ENCODE peak calls at places on chromosomes 4 and X, in five cellular contexts. O is HepG2, B is GM12878, K is H1, M is K562. Q is an unnamed sample.

GRCh38 chr4:6716018-6716911 is at the start of gene BLOC1S4:
- DNase-seq in O (peak; percentile 80), B (peak; percentile 86), K (peak; percentile 86), M (peak; percentile 95), Q (peak; percentile 81)

GRCh38 chr4:96354036-96354712 is 514.3 kb downstream of the PDHA2 start:
- DNase-seq in O (no peak), B (no peak), K (no peak), M (no peak), Q (no peak)

GRCh38 chrX:135432881-135433521 is 11.3 kb downstream of the SMIM10L2A start:
- DNase-seq in O (no peak), B (no peak), K (no peak), M (no peak), Q (no peak)

GRCh38 chr4:4364486-4365208 is 22.3 kb upstream of the NSG1 start:
- DNase-seq in O (no peak), B (no peak), K (no peak), M (no peak), Q (no peak)

GRCh38 chr4:181030961-181031360 is 1212.2 kb upstream of the TENM3 start:
- DNase-seq in O (no peak), B (no peak), K (no peak), M (no peak), Q (no peak)

GRCh38 chr4:8730159-8730558 is 137.6 kb downstream of the CPZ start:
- DNase-seq in O (no peak), B (no peak), K (no peak), M (no peak), Q (no peak)

GRCh38 chrX:15853586-15854079 is 980 bp downstream of the AP1S2 start:
- DNase-seq in O (no peak), B (no peak), K (no peak), M (no peak), Q (no peak)

GRCh38 chrX:2647627-2648026 is 43.5 kb upstream of the CD99 start:
- DNase-seq in O (no peak), B (no peak), K (no peak), M (no peak), Q (no peak)

GRCh38 chr4:74499986-74500781 is 55.2 kb downstream of the AREG start:
- DNase-seq in O (no peak), B (no peak), K (no peak), M (no peak), Q (no peak)

GRCh38 chr4:52641853-52642563 is 17.1 kb downstream of the USP46 start:
- DNase-seq in O (no peak), B (peak; percentile 67), K (no peak), M (no peak), Q (peak; percentile 88)

GRCh38 chr4:125104616-125105015 is 210.1 kb upstream of the FAT4 start:
- DNase-seq in O (no peak), B (no peak), K (no peak), M (no peak), Q (no peak)

GRCh38 chr4:186723207-186724047 is at the start of gene FAT1:
- DNase-seq in O (peak; percentile 38), B (no peak), K (peak; percentile 77), M (peak; percentile 84), Q (no peak)

GRCh38 chr4:101944649-101945048 is 154.1 kb downstream of the BANK1 start:
- DNase-seq in O (no peak), B (no peak), K (no peak), M (no peak), Q (no peak)

GRCh38 chrX:135923353-135923752 is 29.8 kb downstream of the SAGE1 start:
- DNase-seq in O (no peak), B (no peak), K (peak; percentile 28), M (no peak), Q (peak; percentile 7)

GRCh38 chrX:17622331-17622730 is 115.0 kb upstream of the SCML1 start:
- DNase-seq in O (no peak), B (no peak), K (no peak), M (no peak), Q (no peak)

GRCh38 chr4:144721994-144722393 is 76.0 kb downstream of the HHIP start:
- DNase-seq in O (no peak), B (no peak), K (no peak), M (no peak), Q (no peak)

GRCh38 chr4:167031534-167032156 is 202.6 kb downstream of the SPOCK3 start:
- DNase-seq in O (no peak), B (no peak), K (no peak), M (no peak), Q (no peak)

GRCh38 chr4:44046491-44046890 is 402.1 kb downstream of the KCTD8 start:
- DNase-seq in O (no peak), B (no peak), K (no peak), M (no peak), Q (no peak)

GRCh38 chrX:16552546-16552945 is 97.4 kb upstream of the S100G start:
- DNase-seq in O (no peak), B (no peak), K (no peak), M (no peak), Q (no peak)

GRCh38 chr4:102623622-102624021 is 122.5 kb downstream of the NFKB1 start:
- DNase-seq in O (peak; percentile 77), B (no peak), K (peak; percentile 54), M (no peak), Q (peak; percentile 28)

GRCh38 chr4:155906554-155907247 is 3.2 kb downstream of the TDO2 start:
- DNase-seq in O (no peak), B (no peak), K (no peak), M (no peak), Q (no peak)

GRCh38 chrX:17496407-17496806 is 121.4 kb downstream of the NHS start:
- DNase-seq in O (no peak), B (no peak), K (no peak), M (no peak), Q (no peak)

GRCh38 chr4:128837679-128838078 is 28.2 kb downstream of the JADE1 start:
- DNase-seq in O (no peak), B (no peak), K (no peak), M (no peak), Q (no peak)

GRCh38 chrX:261167-261857 is 19.9 kb upstream of the PLCXD1 start:
- DNase-seq in O (no peak), B (no peak), K (no peak), M (no peak), Q (no peak)

GRCh38 chr4:10074767-10075105 is 41.9 kb downstream of the WDR1 start:
- DNase-seq in O (no peak), B (no peak), K (no peak), M (peak; percentile 44), Q (no peak)

GRCh38 chr4:23455482-23455881 is 434.4 kb downstream of the PPARGC1A start:
- DNase-seq in O (peak; percentile 1), B (no peak), K (peak; percentile 43), M (no peak), Q (no peak)

GRCh38 chr4:139886798-139887197 is 221.2 kb downstream of the MGST2 start:
- DNase-seq in O (no peak), B (no peak), K (no peak), M (no peak), Q (no peak)

GRCh38 chrX:69229436-69229835 is 64.2 kb upstream of the PJA1 start:
- DNase-seq in O (no peak), B (no peak), K (no peak), M (no peak), Q (no peak)

DNA sequence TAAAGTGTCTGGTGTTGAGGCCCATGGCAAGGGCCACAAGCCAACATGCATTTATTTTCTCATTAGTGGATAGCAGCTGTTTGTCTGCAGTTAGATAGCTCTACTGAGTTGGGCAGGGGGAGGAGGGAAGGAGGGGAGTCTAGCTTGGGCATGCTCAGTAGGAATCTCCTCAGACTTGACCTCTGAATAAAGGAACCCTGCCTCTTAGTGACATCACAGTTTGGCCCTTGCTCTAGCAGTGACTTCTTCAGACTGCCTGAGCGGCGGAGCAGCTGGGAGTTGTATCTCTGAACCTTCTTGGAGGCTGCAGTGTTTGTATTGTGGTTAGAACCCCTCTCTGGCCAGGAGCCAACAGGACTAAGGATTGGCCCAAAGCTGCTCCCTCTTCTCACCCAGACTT is 57.4 kb downstream of the BCORL1 start:
- DNase-seq in O (no peak), B (no peak), K (no peak), M (no peak), Q (no peak)
- TF ChIP-seq SP1 in O (no peak), B (no peak), K (no peak), M (no peak), Q (no peak)

GRCh38 chr4:182549386-182549785 is 306.2 kb downstream of the TENM3 start:
- DNase-seq in O (no peak), B (no peak), K (no peak), M (no peak), Q (no peak)

GRCh38 chr4:182556576-182556975 is 313.4 kb downstream of the TENM3 start:
- DNase-seq in O (no peak), B (no peak), K (no peak), M (no peak), Q (no peak)

GRCh38 chr4:182552948-182553347 is 309.7 kb downstream of the TENM3 start:
- DNase-seq in O (no peak), B (no peak), K (no peak), M (no peak), Q (no peak)

GRCh38 chr4:182555997-182556418 is 312.8 kb downstream of the TENM3 start:
- DNase-seq in O (no peak), B (no peak), K (no peak), M (no peak), Q (no peak)

DNA sequence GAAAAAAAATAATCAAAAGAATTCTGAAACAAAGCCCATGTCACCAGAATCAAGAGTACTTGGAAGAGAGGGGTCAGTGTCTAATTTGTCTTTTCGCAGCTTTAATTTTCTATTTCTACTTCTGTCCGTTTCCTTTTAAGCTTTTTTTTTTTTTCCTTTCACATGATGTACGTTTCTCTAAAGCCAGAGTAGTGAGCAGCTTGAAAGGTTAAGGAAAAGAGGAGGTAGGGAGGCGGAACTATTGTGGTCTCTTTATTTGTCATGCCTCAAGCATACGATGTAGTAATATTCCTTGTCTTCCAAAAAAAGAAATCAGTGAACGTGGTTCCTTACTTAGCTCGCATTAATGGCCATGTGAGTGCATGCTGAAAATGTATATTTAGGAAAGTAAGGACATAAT is 311.5 kb downstream of the TENM3 start:
- DNase-seq in O (no peak), B (no peak), K (no peak), M (no peak), Q (no peak)
- TF ChIP-seq JUND in O (no peak), B (no peak), K (no peak), M (no peak), Q (no peak)

DNA sequence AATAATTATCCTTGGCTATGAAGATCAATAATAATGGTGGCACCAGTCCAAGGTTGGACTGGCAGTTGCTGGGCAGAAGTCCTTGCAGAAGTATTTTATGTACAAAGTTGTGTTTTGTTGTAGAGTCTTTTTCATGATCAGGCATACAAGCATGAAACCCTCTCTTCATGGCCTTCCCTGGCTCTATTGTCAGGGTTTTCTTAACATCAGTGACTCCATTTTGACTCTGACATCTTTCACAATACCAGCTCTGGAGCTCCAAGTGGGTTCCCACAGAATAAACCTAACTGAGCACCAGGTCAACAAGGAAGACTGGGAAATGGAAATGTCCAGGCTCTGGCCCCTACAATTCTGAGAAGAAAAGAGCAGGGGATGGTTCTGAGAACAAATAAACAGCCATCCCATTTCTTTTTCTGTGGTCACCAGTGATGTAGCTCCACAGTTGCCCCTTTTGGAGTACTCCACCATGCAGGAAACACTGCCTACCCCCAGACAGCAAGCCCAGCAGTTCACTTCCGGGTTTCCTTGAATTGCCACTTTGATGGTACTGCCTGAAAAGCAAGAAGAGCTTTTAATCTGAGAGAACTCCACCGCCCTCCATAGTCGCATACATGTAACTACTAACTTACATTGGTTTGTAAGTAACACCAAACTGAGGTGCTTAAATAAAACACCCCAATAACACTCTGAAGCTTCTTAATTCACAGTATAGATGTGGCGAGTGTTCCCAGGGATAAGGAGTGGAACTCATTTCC is 53.5 kb upstream of the HPSE start:
- DNase-seq in O (no peak), B (no peak), K (no peak), M (no peak), Q (no peak)
- TF ChIP-seq SP1 in O (no peak), B (no peak), K (no peak), M (no peak), Q (no peak)

GRCh38 chr4:123922847-123923246 is 526.3 kb downstream of the SPRY1 start:
- DNase-seq in O (no peak), B (no peak), K (no peak), M (no peak), Q (no peak)
- TF ChIP-seq JUND in O (no peak), B (no peak), K (no peak), M (no peak), Q (no peak)